ENCODE peak calls at places on chromosome 12, in four cellular contexts. D is GM12878, M is HepG2, B is K562. R is an unnamed sample.

GRCh38 chr12:65306603-65307501 is 28.4 kb downstream of the MSRB3 start:
- DNase-seq in D (no peak), M (peak), B (peak), R (peak)

GRCh38 chr12:85277900-85278597 is 2.0 kb upstream of the ALX1 start:
- DNase-seq in D (no peak), B (no peak), M (no peak), R (no peak)

GRCh38 chr12:132380646-132381045 is 51.3 kb upstream of the GALNT9 start:
- DNase-seq in M (no peak), D (no peak), B (no peak), R (no peak)

GRCh38 chr12:95446511-95446910 is 27.4 kb upstream of the METAP2 start:
- DNase-seq in D (no peak), M (peak), B (peak), R (peak)

GRCh38 chr12:2265461-2266167 is 212.8 kb downstream of the CACNA1C start:
- DNase-seq in M (no peak), B (no peak), D (no peak), R (peak)

GRCh38 chr12:65670775-65671174 is 153.5 kb upstream of the HMGA2 start:
- DNase-seq in M (no peak), B (peak), D (no peak), R (no peak)

GRCh38 chr12:10098762-10099161 is at the start of gene CLEC1A:
- DNase-seq in B (no peak), M (no peak), D (no peak), R (no peak)

GRCh38 chr12:105076098-105076497 is 8.2 kb downstream of the ALDH1L2 start:
- DNase-seq in B (no peak), M (no peak), D (no peak), R (no peak)

GRCh38 chr12:5807538-5808219 is 137.4 kb downstream of the ANO2 start:
- DNase-seq in M (no peak), D (no peak), B (no peak), R (no peak)

GRCh38 chr12:19129486-19130223 is at the start of gene PLEKHA5:
- DNase-seq in B (peak), M (peak), D (no peak), R (peak)

GRCh38 chr12:78229491-78230209 is 399.0 kb downstream of the NAV3 start:
- DNase-seq in D (peak), M (peak), B (peak), R (peak)

GRCh38 chr12:58557156-58557555 is 363.1 kb downstream of the LRIG3 start:
- DNase-seq in D (no peak), M (no peak), B (no peak), R (no peak)

GRCh38 chr12:89571481-89572190 is 45.8 kb upstream of the POC1B start:
- DNase-seq in D (no peak), M (no peak), B (no peak), R (no peak)

GRCh38 chr12:113990548-113991223 is 24.6 kb upstream of the RBM19 start:
- DNase-seq in M (peak), D (no peak), B (no peak), R (peak)

GRCh38 chr12:86710110-86710509 is 453.9 kb upstream of the MGAT4C start:
- DNase-seq in D (no peak), M (no peak), B (no peak), R (no peak)

GRCh38 chr12:25194211-25194610 is 749 bp downstream of the DNAI7 start:
- DNase-seq in D (no peak), M (no peak), B (no peak), R (no peak)

GRCh38 chr12:72228424-72228823 is 43.7 kb upstream of the TRHDE start:
- DNase-seq in B (no peak), D (no peak), M (no peak), R (no peak)

GRCh38 chr12:30908389-30909087 is 18.0 kb upstream of the TSPAN11 start:
- DNase-seq in B (no peak), D (no peak), M (peak), R (peak)

GRCh38 chr12:50825372-50825838 is 17.3 kb upstream of the TMPRSS12 start:
- DNase-seq in B (peak), M (peak), D (no peak), R (peak)

GRCh38 chr12:54038760-54039414 is 6.0 kb downstream of the HOXC5 start:
- DNase-seq in D (no peak), B (no peak), M (no peak), R (no peak)
- TF ChIP-seq SMC3 in D (no peak), B (no peak), M (no peak), R (no peak)

DNA sequence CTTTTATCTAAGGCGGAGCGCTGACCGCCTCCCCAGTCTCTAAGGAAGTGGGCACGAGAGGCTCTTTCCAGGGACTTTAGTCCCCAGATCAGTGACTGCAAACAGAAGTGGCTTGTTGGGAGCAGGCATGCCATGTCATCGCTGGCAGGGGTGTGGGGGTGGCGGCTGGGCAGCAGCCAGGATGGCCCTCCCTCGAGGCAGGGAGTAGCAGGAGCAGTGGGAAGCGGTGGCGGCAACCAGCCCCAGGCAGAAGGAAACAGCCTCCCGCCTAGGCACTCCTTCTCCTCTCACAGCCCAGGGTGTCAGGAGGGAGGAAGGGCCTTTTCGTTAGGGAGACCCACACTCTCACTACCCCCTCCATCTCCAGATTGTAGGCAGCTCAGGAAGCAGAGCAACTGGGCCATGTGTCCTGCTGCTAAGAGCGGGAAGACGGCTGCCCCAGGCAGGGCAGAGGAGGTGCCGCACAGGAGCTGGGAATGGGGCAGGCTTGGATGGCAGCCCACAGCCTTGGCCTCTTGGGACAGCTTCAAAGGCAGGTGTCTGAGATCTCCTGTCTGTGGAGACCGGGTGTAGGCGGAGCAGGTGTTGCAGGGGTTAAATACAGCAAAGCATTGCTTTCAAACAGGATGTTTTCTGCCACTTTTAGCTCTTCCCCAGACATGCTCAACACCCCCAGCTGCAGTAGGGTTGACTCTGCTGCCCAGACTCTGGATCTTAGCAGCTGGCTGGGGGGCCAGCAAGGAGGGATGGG is 21.8 kb downstream of the VDR start:
- DNase-seq in B (no peak), M (no peak), D (peak), R (peak)
- TF ChIP-seq TAF1 in B (no peak), M (no peak), D (peak), R (no peak)

GRCh38 chr12:123714302-123714627 is 2.1 kb downstream of the ATP6V0A2 start:
- DNase-seq in D (no peak), M (no peak), B (peak), R (no peak)
- TF ChIP-seq SMC3 in D (no peak), M (no peak), B (no peak), R (no peak)

DNA sequence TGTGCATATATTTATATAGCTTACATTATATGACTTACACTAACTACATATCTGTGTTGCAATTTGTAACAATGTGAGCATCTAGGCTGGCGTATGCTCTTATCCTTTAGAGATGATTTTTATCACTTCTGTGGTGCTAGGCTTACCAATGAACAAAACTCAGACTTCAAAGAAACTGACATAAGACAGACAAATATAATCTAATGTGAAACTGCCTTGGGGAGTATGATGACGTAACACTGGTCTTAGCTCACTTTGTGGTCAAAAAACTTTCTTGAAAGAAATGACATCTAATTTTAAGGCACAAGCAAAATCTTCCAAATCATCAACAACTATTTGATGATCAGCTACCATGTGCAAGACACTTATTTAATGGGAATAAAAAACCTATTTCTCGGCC is 50.0 kb downstream of the SOX5 start:
- DNase-seq in B (no peak), D (no peak), M (no peak), R (no peak)
- TF ChIP-seq TAF1 in B (no peak), D (no peak), M (no peak), R (no peak)

GRCh38 chr12:15538881-15539280 is 216.6 kb downstream of the PTPRO start:
- DNase-seq in M (no peak), B (no peak), D (no peak), R (no peak)

GRCh38 chr12:15540025-15540424 is 217.7 kb downstream of the PTPRO start:
- DNase-seq in D (no peak), M (no peak), B (no peak), R (no peak)

GRCh38 chr12:15543347-15543746 is 221.0 kb downstream of the PTPRO start:
- DNase-seq in M (no peak), D (no peak), B (no peak), R (no peak)

GRCh38 chr12:15541996-15542631 is 219.8 kb downstream of the PTPRO start:
- DNase-seq in M (no peak), D (no peak), B (no peak), R (no peak)

GRCh38 chr12:15540469-15540872 is 218.2 kb downstream of the PTPRO start:
- DNase-seq in M (no peak), B (no peak), D (no peak), R (no peak)
- TF ChIP-seq SMC3 in M (no peak), B (no peak), D (no peak), R (no peak)

GRCh38 chr12:28034271-28034670 is 61.7 kb upstream of the PTHLH start:
- DNase-seq in M (no peak), D (no peak), B (no peak), R (no peak)

GRCh38 chr12:28027947-28028724 is 55.6 kb upstream of the PTHLH start:
- DNase-seq in D (no peak), M (no peak), B (no peak), R (no peak)

GRCh38 chr12:28033538-28033915 is 61.0 kb upstream of the PTHLH start:
- DNase-seq in M (no peak), D (no peak), B (no peak), R (no peak)

GRCh38 chr12:28035483-28035882 is 63.0 kb upstream of the PTHLH start:
- DNase-seq in D (no peak), M (no peak), B (peak), R (no peak)

GRCh38 chr12:28032811-28033537 is 60.4 kb upstream of the PTHLH start:
- DNase-seq in M (no peak), D (no peak), B (no peak), R (no peak)
- TF ChIP-seq TAF1 in M (no peak), D (no peak), B (no peak), R (no peak)

R was measured in SK-N-SH.